ENCODE peak calls at places on chromosome 19, in four cellular contexts. L is T-helper 1 cell, S is HuH-7.5, Z is pulmonary artery endothelial cell. J is an unnamed sample.

GRCh38 chr19:33132425-33132824 is 511 bp downstream of the WDR88 start:
- DNase-seq in L (no peak), S (peak; percentile 72), Z (no peak), J (no peak)

GRCh38 chr19:54630784-54631183 is 500 bp downstream of the LILRB1 start:
- DNase-seq in L (no peak), S (no peak), Z (no peak), J (no peak)

GRCh38 chr19:35752746-35753350 is 4.0 kb downstream of the HSPB6 start:
- DNase-seq in L (no peak), S (no peak), Z (no peak), J (no peak)

GRCh38 chr19:2261438-2262172 is 5.4 kb upstream of the JSRP1 start:
- DNase-seq in L (no peak), S (no peak), Z (no peak), J (peak; percentile 45)

GRCh38 chr19:1855828-1856255 is 7.5 kb downstream of the KLF16 start:
- DNase-seq in L (no peak), S (no peak), Z (no peak), J (no peak)

GRCh38 chr19:52923782-52924593 is 760 bp upstream of the ZNF888 start:
- DNase-seq in L (no peak), S (no peak), Z (no peak), J (no peak)

GRCh38 chr19:305240-306150 is 14.3 kb upstream of the PLPP2 start:
- DNase-seq in L (no peak), S (no peak), Z (no peak), J (no peak)

GRCh38 chr19:54415208-54415900 is at the start of gene TTYH1:
- DNase-seq in L (no peak), S (no peak), Z (no peak), J (no peak)

GRCh38 chr19:50486823-50487515 is 10.3 kb upstream of the GARIN5A start:
- DNase-seq in L (no peak), S (no peak), Z (no peak), J (no peak)

GRCh38 chr19:55175117-55175867 is 4.8 kb downstream of the SYT5 start:
- DNase-seq in L (no peak), S (no peak), Z (no peak), J (no peak)

GRCh38 chr19:32570081-32570785 is 10.8 kb upstream of the PDCD5 start:
- DNase-seq in L (no peak), S (peak; percentile 40), Z (peak; percentile 11), J (no peak)

GRCh38 chr19:860481-861098 is 1.1 kb downstream of the CFD start:
- DNase-seq in L (no peak), S (peak; percentile 98), Z (no peak), J (peak; percentile 49)

GRCh38 chr19:18029617-18030338 is 21.8 kb downstream of the ARRDC2 start:
- DNase-seq in L (no peak), S (peak; percentile 73), Z (no peak), J (no peak)

GRCh38 chr19:10305139-10305806 is 4.3 kb downstream of the ZGLP1 start:
- DNase-seq in L (no peak), S (no peak), Z (no peak), J (no peak)

GRCh38 chr19:46974181-46974580 is 45.5 kb upstream of the NPAS1 start:
- DNase-seq in L (no peak), S (no peak), Z (no peak), J (no peak)

GRCh38 chr19:5018224-5019015 is 49.5 kb downstream of the KDM4B start:
- DNase-seq in L (no peak), S (no peak), Z (no peak), J (no peak)

GRCh38 chr19:15536350-15536749 is 28.0 kb downstream of the CYP4F22 start:
- DNase-seq in L (no peak), S (no peak), Z (no peak), J (no peak)

GRCh38 chr19:1473056-1473400 is 6.0 kb downstream of the C19orf25 start:
- DNase-seq in L (no peak), S (no peak), Z (no peak), J (no peak)

GRCh38 chr19:41354343-41354974 is 737 bp upstream of the TGFB1 start:
- DNase-seq in L (no peak), S (no peak), Z (no peak), J (no peak)

GRCh38 chr19:23817519-23817918 is 58.8 kb upstream of the ZNF681 start:
- DNase-seq in L (no peak), S (no peak), Z (no peak), J (peak; percentile 10)

GRCh38 chr19:13817615-13818371 is 22.6 kb downstream of the ZSWIM4 start:
- DNase-seq in L (peak; percentile 30), S (no peak), Z (no peak), J (peak; percentile 33)

GRCh38 chr19:1997353-1998233 is 17.9 kb downstream of the BTBD2 start:
- DNase-seq in L (no peak), S (no peak), Z (no peak), J (no peak)

GRCh38 chr19:956747-957451 is 27.2 kb upstream of the WDR18 start:
- DNase-seq in L (no peak), S (no peak), Z (no peak), J (no peak)

GRCh38 chr19:2491130-2491801 is 15.3 kb downstream of the GADD45B start:
- DNase-seq in L (no peak), S (no peak), Z (no peak), J (no peak)

GRCh38 chr19:18435848-18436631 is 1.9 kb downstream of the ISYNA1 start:
- DNase-seq in L (no peak), S (no peak), Z (no peak), J (no peak)

GRCh38 chr19:33830264-33830663 is 33.6 kb downstream of the KCTD15 start:
- DNase-seq in L (no peak), S (no peak), Z (no peak), J (no peak)

GRCh38 chr19:10450191-10450852 is 30.0 kb downstream of the PDE4A start:
- DNase-seq in L (no peak), S (no peak), Z (no peak), J (no peak)

GRCh38 chr19:57338798-57339378 is 12.2 kb upstream of the ZNF304 start:
- DNase-seq in L (no peak), S (no peak), Z (no peak), J (no peak)

GRCh38 chr19:47247308-47247990 is 8.9 kb upstream of the CCDC9 start:
- DNase-seq in L (peak; percentile 50), S (no peak), Z (no peak), J (peak; percentile 64)

GRCh38 chr19:41930926-41931592 is 2.8 kb upstream of the ERFL start:
- DNase-seq in L (no peak), S (no peak), Z (no peak), J (no peak)

GRCh38 chr19:48760514-48761221 is 5.3 kb downstream of the FGF21 start:
- DNase-seq in L (no peak), S (peak; percentile 22), Z (no peak), J (no peak)

GRCh38 chr19:13952154-13953020 is at the start of gene DCAF15:
- DNase-seq in L (peak; percentile 98), S (peak; percentile 100), Z (peak; percentile 99), J (peak; percentile 96)

GRCh38 chr19:10116866-10117616 is 2.7 kb downstream of the EIF3G start:
- DNase-seq in L (no peak), S (no peak), Z (no peak), J (no peak)